ENCODE peak calls at places on chromosomes 12 and 14, in four cellular contexts. C, N, F and E are unnamed samples.

GRCh38 chr12:78684419-78684818 is 180.2 kb upstream of the SYT1 start:
- DNase-seq in C (no peak), N (no peak), F (no peak), E (no peak)

GRCh38 chr14:52265248-52265647 is 2.2 kb upstream of the PTGDR start:
- DNase-seq in C (no peak), N (no peak), F (no peak), E (no peak)

GRCh38 chr12:81797100-81797499 is 38.0 kb upstream of the PPFIA2 start:
- DNase-seq in C (peak), N (no peak), F (no peak), E (no peak)

GRCh38 chr12:114238808-114239207 is 167.1 kb downstream of the TBX5 start:
- DNase-seq in C (no peak), N (no peak), F (no peak), E (no peak)

GRCh38 chr12:7241404-7242005 is 52.0 kb downstream of the PEX5 start:
- DNase-seq in C (no peak), N (no peak), F (no peak), E (no peak)

GRCh38 chr12:131944601-131945251 is 5.0 kb upstream of the EP400 start:
- DNase-seq in C (no peak), N (no peak), F (no peak), E (peak)

GRCh38 chr14:105201928-105202513 is 20.9 kb upstream of the NUDT14 start:
- DNase-seq in C (no peak), N (peak), F (peak), E (no peak)

GRCh38 chr14:92049781-92050180 is 9.9 kb upstream of the TRIP11 start:
- DNase-seq in C (no peak), N (no peak), F (no peak), E (no peak)

GRCh38 chr14:91897121-91897701 is 29.9 kb upstream of the TC2N start:
- DNase-seq in C (peak), N (no peak), F (no peak), E (no peak)

GRCh38 chr14:81209187-81209836 is 11.4 kb downstream of the GTF2A1 start:
- DNase-seq in C (no peak), N (no peak), F (no peak), E (no peak)

GRCh38 chr12:19575307-19576243 is 136.3 kb downstream of the AEBP2 start:
- DNase-seq in C (peak), N (no peak), F (no peak), E (no peak)

GRCh38 chr14:90587918-90588317 is 191.1 kb downstream of the CALM1 start:
- DNase-seq in C (no peak), N (no peak), F (no peak), E (no peak)

GRCh38 chr12:75715323-75715644 is 203.9 kb upstream of the KRR1 start:
- DNase-seq in C (no peak), N (no peak), F (no peak), E (no peak)

GRCh38 chr12:118060301-118061010 is 523 bp downstream of the WSB2 start:
- DNase-seq in C (peak), N (peak), F (peak), E (peak)

GRCh38 chr12:84911331-84912190 is 1.0 kb downstream of the SLC6A15 start:
- DNase-seq in C (peak), N (peak), F (peak), E (peak)

GRCh38 chr14:66076166-66076565 is 410.0 kb upstream of the CCDC196 start:
- DNase-seq in C (no peak), N (no peak), F (no peak), E (no peak)

GRCh38 chr14:53851394-53852056 is 105.1 kb downstream of the BMP4 start:
- DNase-seq in C (no peak), N (no peak), F (no peak), E (no peak)

GRCh38 chr12:49783917-49784676 is 42.7 kb downstream of the TMBIM6 start:
- DNase-seq in C (no peak), N (no peak), F (no peak), E (no peak)

GRCh38 chr14:69451941-69452340 is 32.6 kb upstream of the PLEKHD1 start:
- DNase-seq in C (no peak), N (no peak), F (no peak), E (no peak)

GRCh38 chr14:21257395-21258193 is 11.6 kb downstream of the HNRNPC start:
- DNase-seq in C (no peak), N (no peak), F (no peak), E (no peak)

GRCh38 chr12:53775478-53776145 is 23.8 kb upstream of the CISTR start:
- DNase-seq in C (no peak), N (no peak), F (no peak), E (no peak)

GRCh38 chr14:88904864-88905263 is 80.4 kb downstream of the TTC8 start:
- DNase-seq in C (no peak), N (no peak), F (no peak), E (no peak)

GRCh38 chr12:106223485-106224391 is 24.1 kb downstream of the CKAP4 start:
- DNase-seq in C (peak), N (peak), F (peak), E (peak)

GRCh38 chr12:46959484-46959883 is 119.9 kb upstream of the PCED1B start:
- DNase-seq in C (no peak), N (no peak), F (no peak), E (no peak)

GRCh38 chr14:93818857-93819256 is 30.6 kb upstream of the PRIMA1 start:
- DNase-seq in C (no peak), N (no peak), F (no peak), E (no peak)